ENCODE peak calls at places on chromosomes 3 and 15, in nine cellular contexts. L, S, I, U, J, N, P, B and X are unnamed samples.

GRCh38 chr3:58161435-58162398 is 49.1 kb downstream of the DNASE1L3 start:
- DNase-seq in L (peak; percentile 94), S (peak; percentile 70), I (peak; percentile 50), U (peak; percentile 95), J (no peak), N (peak; percentile 65), P (peak; percentile 89), B (no peak), X (no peak)

GRCh38 chr15:40234783-40235182 is 4.1 kb upstream of the PAK6 start:
- DNase-seq in L (no peak), S (no peak), I (peak; percentile 1), U (peak; percentile 74), J (no peak), N (no peak), P (no peak), B (no peak), X (no peak)

GRCh38 chr15:30978328-30978727 is 13.1 kb downstream of the MTMR10 start:
- DNase-seq in L (no peak), S (no peak), I (no peak), U (no peak), J (no peak), N (no peak), P (no peak), B (no peak), X (no peak)

GRCh38 chr3:46850468-46850780 is 12.8 kb downstream of the MYL3 start:
- DNase-seq in L (no peak), S (no peak), I (no peak), U (no peak), J (no peak), N (no peak), P (no peak), B (peak; percentile 25), X (no peak)

GRCh38 chr15:80785811-80786354 is 6.7 kb downstream of the CEMIP start:
- DNase-seq in L (no peak), S (no peak), I (no peak), U (no peak), J (no peak), N (no peak), P (no peak), B (no peak), X (no peak)

GRCh38 chr15:40925863-40926658 is 3.1 kb upstream of the DLL4 start:
- DNase-seq in L (no peak), S (no peak), I (peak; percentile 55), U (no peak), J (no peak), N (no peak), P (no peak), B (peak; percentile 72), X (no peak)

GRCh38 chr3:100844063-100844936 is 135.0 kb downstream of the TFG start:
- DNase-seq in L (no peak), S (no peak), I (no peak), U (peak; percentile 89), J (no peak), N (no peak), P (no peak), B (no peak), X (peak; percentile 4)

GRCh38 chr3:46107682-46108081 is 80.4 kb upstream of the XCR1 start:
- DNase-seq in L (no peak), S (no peak), I (no peak), U (no peak), J (no peak), N (no peak), P (no peak), B (peak; percentile 78), X (no peak)

GRCh38 chr3:132220986-132221385 is 96.2 kb upstream of the ACP3 start:
- DNase-seq in L (no peak), S (no peak), I (no peak), U (no peak), J (no peak), N (no peak), P (no peak), B (no peak), X (no peak)

GRCh38 chr3:77081240-77081661 is 41.4 kb downstream of the ROBO2 start:
- DNase-seq in L (peak; percentile 35), S (no peak), I (peak; percentile 67), U (peak; percentile 45), J (no peak), N (peak; percentile 4), P (no peak), B (no peak), X (no peak)

GRCh38 chr3:111809196-111809595 is 49.9 kb upstream of the PHLDB2 start:
- DNase-seq in L (peak; percentile 78), S (no peak), I (no peak), U (no peak), J (no peak), N (peak; percentile 27), P (peak; percentile 25), B (no peak), X (no peak)

GRCh38 chr15:94592495-94592894 is 361.1 kb downstream of the MCTP2 start:
- DNase-seq in L (no peak), S (no peak), I (no peak), U (no peak), J (no peak), N (no peak), P (no peak), B (no peak), X (no peak)

GRCh38 chr15:81163961-81164800 is 30.1 kb downstream of the CFAP161 start:
- DNase-seq in L (peak; percentile 36), S (peak; percentile 72), I (no peak), U (peak; percentile 16), J (no peak), N (peak; percentile 61), P (peak; percentile 14), B (no peak), X (no peak)

GRCh38 chr3:23202921-23203650 is at the start of gene UBE2E2:
- DNase-seq in L (peak; percentile 51), S (no peak), I (peak; percentile 90), U (peak; percentile 62), J (peak; percentile 48), N (no peak), P (peak; percentile 69), B (peak; percentile 92), X (peak; percentile 87)

GRCh38 chr15:42002333-42002732 is 18.5 kb downstream of the PLA2G4E start:
- DNase-seq in L (no peak), S (no peak), I (no peak), U (no peak), J (no peak), N (no peak), P (no peak), B (no peak), X (no peak)

GRCh38 chr3:71778353-71778752 is 6.6 kb downstream of the PROK2 start:
- DNase-seq in L (no peak), S (no peak), I (no peak), U (no peak), J (no peak), N (no peak), P (no peak), B (no peak), X (peak; percentile 5)

GRCh38 chr3:71784201-71784913 is 591 bp downstream of the PROK2 start:
- DNase-seq in L (no peak), S (no peak), I (no peak), U (no peak), J (no peak), N (no peak), P (no peak), B (no peak), X (no peak)

GRCh38 chr3:71780430-71780829 is 4.5 kb downstream of the PROK2 start:
- DNase-seq in L (no peak), S (no peak), I (no peak), U (no peak), J (no peak), N (no peak), P (no peak), B (no peak), X (no peak)

GRCh38 chr3:71776543-71776942 is 8.4 kb downstream of the PROK2 start:
- DNase-seq in L (no peak), S (no peak), I (no peak), U (no peak), J (no peak), N (no peak), P (no peak), B (no peak), X (no peak)

GRCh38 chr3:71779674-71780377 is 5.1 kb downstream of the PROK2 start:
- DNase-seq in L (no peak), S (no peak), I (no peak), U (no peak), J (no peak), N (no peak), P (no peak), B (no peak), X (no peak)
- H3K4me3 ChIP-seq in L (no peak overlapping the region), S (no peak overlapping the region), I (no peak overlapping the region), U (no peak overlapping the region), J (no peak overlapping the region), N (no peak overlapping the region), P (no peak overlapping the region), B (no peak overlapping the region), X (no peak overlapping the region)

DNA sequence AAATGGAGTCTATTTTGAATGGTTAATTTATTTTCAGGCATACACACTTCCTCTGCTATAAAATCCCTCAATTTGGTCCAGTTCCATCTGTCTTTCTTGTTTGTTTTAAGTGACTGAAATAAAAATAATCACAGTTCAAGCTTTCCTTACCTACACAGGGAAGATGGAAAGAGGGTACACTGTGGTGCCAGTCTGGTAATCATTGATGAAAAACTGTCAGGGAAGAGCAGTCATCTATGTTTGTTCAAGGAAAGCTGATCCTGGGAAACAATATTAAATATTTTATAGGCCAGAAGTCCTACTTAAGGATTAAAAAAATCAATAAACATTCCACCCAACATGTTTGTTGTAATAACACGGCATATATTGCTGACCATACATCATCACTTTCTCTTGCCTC is 115.2 kb upstream of the KCNMB2 start:
- DNase-seq in L (no peak), S (no peak), I (no peak), U (no peak), J (no peak), N (no peak), P (peak; percentile 19), B (no peak), X (no peak)
- TF ChIP-seq CTCF in L (no peak), S (no peak), I (no peak), U (no peak), J (no peak), N (no peak), P (no peak), B (no peak), X (no peak)

GRCh38 chr3:187025656-187026320 is 95.5 kb downstream of the ST6GAL1 start:
- DNase-seq in L (no peak), S (no peak), I (no peak), U (no peak), J (peak; percentile 77), N (no peak), P (no peak), B (no peak), X (peak; percentile 82)
- H3K4me3 ChIP-seq in L (no peak overlapping the region), S (no peak overlapping the region), I (no peak overlapping the region), U (no peak overlapping the region), J (no peak overlapping the region), N (no peak overlapping the region), P (no peak overlapping the region), B (peak overlapping the region; percentile 4), X (peak overlapping the region; percentile 66)

DNA sequence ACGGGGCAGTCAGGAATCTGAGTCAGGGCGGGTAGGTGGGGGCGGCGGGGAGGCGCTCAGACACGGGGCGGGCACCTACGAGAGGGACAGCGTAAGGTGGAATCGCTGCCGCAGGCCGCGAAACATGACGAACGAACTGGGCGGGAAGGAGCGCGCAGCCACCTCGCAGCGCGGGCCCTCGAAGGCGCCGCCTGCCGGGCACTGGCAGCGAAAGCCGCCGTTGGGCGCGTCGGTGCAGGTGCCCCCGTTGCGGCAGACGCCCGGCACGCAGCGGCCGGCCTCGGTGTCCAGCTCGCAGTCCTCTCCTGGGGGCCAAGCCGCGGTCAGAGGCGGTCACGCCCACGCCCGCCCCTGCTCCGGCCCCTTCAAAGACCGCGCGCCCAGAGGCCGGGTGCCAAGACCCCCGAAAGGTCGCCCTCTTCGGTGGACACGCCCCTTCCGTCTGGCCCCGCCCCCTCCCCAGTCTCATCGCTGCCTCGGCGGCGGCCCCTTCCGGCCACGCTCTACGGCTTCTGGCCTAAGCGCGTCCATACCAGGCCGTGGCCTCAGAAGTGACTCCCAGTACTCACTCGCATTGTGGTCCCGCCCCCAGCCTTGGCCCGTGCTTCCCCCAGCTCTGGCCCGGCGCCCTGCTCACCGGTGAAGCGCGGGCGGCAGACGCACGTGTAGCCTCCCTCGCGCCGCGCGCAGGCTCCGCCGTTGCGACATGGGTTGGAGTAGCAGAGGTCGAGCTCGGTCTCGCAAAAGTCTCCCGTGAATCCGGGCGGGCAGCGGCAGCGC is 6.4 kb downstream of the CELSR3 start:
- DNase-seq in L (peak; percentile 14), S (no peak), I (peak; percentile 90), U (peak; percentile 74), J (no peak), N (peak; percentile 10), P (peak; percentile 81), B (peak; percentile 94), X (peak; percentile 92)
- TF ChIP-seq CTCF in L (peak; percentile 44), S (peak; percentile 76), I (peak; percentile 63), U (peak; percentile 52), J (no peak), N (peak; percentile 28), P (peak; percentile 69), B (peak; percentile 90), X (peak; percentile 84)